ENCODE peak calls at places on chromosomes 1 and 21, in four cellular contexts. C is K562, T is HepG2, E is GM12878. Q is an unnamed sample.

GRCh38 chr1:9402256-9402616 is 109.5 kb downstream of the SPSB1 start:
- ATAC-seq in T (no peak), E (no peak), C (no peak), Q (no peak)

GRCh38 chr21:42673633-42674328 is 20.4 kb downstream of the PDE9A start:
- ATAC-seq in T (no peak), E (no peak), C (no peak), Q (peak; percentile 4)

GRCh38 chr1:219460561-219461511 is 152.1 kb downstream of the ZC3H11B start:
- ATAC-seq in E (peak; percentile 86), T (no peak), C (no peak), Q (peak; percentile 54)

GRCh38 chr1:203048086-203048485 is 21.8 kb downstream of the PPFIA4 start:
- ATAC-seq in T (peak; percentile 10), C (no peak), E (no peak), Q (no peak)

GRCh38 chr21:30227633-30228404 is 11.9 kb upstream of the CLDN8 start:
- ATAC-seq in E (no peak), C (peak; percentile 81), T (no peak), Q (peak; percentile 93)

GRCh38 chr1:217482356-217483102 is 148.4 kb downstream of the GPATCH2 start:
- ATAC-seq in T (no peak), C (no peak), E (peak; percentile 98), Q (no peak)

GRCh38 chr1:8351693-8352470 is 34.0 kb downstream of the SLC45A1 start:
- ATAC-seq in C (peak; percentile 80), T (peak; percentile 52), E (peak; percentile 40), Q (no peak)

GRCh38 chr1:93690921-93691789 is 9.5 kb upstream of the BCAR3 start:
- ATAC-seq in T (peak; percentile 56), C (no peak), E (no peak), Q (no peak)

GRCh38 chr21:42556476-42556875 is 42.8 kb downstream of the SLC37A1 start:
- ATAC-seq in C (no peak), E (peak; percentile 8), T (no peak), Q (no peak)

GRCh38 chr1:26721669-26722355 is 26.0 kb downstream of the ARID1A start:
- ATAC-seq in T (no peak), C (peak; percentile 18), E (peak; percentile 41), Q (no peak)

GRCh38 chr1:72431810-72432209 is 149.5 kb upstream of the NEGR1 start:
- ATAC-seq in E (no peak), T (no peak), C (no peak), Q (no peak)

GRCh38 chr1:86521522-86521891 is 25.4 kb upstream of the CLCA4 start:
- ATAC-seq in E (no peak), C (no peak), T (no peak), Q (no peak)

GRCh38 chr1:28889357-28889756 is 25.0 kb upstream of the EPB41 start:
- ATAC-seq in E (no peak), T (no peak), C (no peak), Q (no peak)

GRCh38 chr1:101284021-101284420 is 47.2 kb downstream of the S1PR1 start:
- ATAC-seq in E (no peak), T (no peak), C (peak; percentile 34), Q (no peak)

GRCh38 chr1:179743679-179744400 is 749 bp downstream of the FAM163A start:
- ATAC-seq in E (no peak), T (peak; percentile 48), C (no peak), Q (no peak)

GRCh38 chr1:221449801-221450470 is 292.0 kb downstream of the DUSP10 start:
- ATAC-seq in C (no peak), T (no peak), E (peak; percentile 78), Q (no peak)

GRCh38 chr1:47935163-47935562 is 62.0 kb downstream of the TRABD2B start:
- ATAC-seq in E (no peak), T (no peak), C (no peak), Q (peak; percentile 79)

GRCh38 chr1:20082772-20083171 is 12.8 kb downstream of the PLA2G5 start:
- ATAC-seq in T (no peak), E (no peak), C (no peak), Q (no peak)

GRCh38 chr1:167668108-167668507 is 38.1 kb downstream of the RCSD1 start:
- ATAC-seq in T (no peak), E (peak; percentile 92), C (no peak), Q (no peak)

GRCh38 chr1:8083739-8084484 is 57.8 kb upstream of the ERRFI1 start:
- ATAC-seq in C (no peak), T (peak; percentile 95), E (no peak), Q (no peak)

GRCh38 chr1:244272471-244273261 is 179.0 kb downstream of the ADSS2 start:
- ATAC-seq in E (peak; percentile 94), T (peak; percentile 79), C (peak; percentile 92), Q (peak; percentile 64)

GRCh38 chr1:175145899-175146298 is 46.7 kb downstream of the KIAA0040 start:
- ATAC-seq in C (no peak), T (peak; percentile 59), E (no peak), Q (no peak)

GRCh38 chr21:39006653-39007417 is 176.4 kb downstream of the PSMG1 start:
- ATAC-seq in T (no peak), E (no peak), C (no peak), Q (peak; percentile 73)

GRCh38 chr1:2050482-2050792 is 226 bp downstream of the PRKCZ start:
- ATAC-seq in T (no peak), C (no peak), E (no peak), Q (peak; percentile 14)

GRCh38 chr1:9004731-9005708 is 21.2 kb downstream of the SLC2A7 start:
- ATAC-seq in T (peak; percentile 78), E (peak; percentile 73), C (peak; percentile 96), Q (peak; percentile 75)

GRCh38 chr1:221878134-221878533 is 136.2 kb upstream of the DUSP10 start:
- ATAC-seq in E (peak; percentile 78), T (no peak), C (no peak), Q (no peak)

GRCh38 chr1:7519861-7520408 is 251.2 kb upstream of the VAMP3 start:
- ATAC-seq in E (no peak), T (peak; percentile 46), C (no peak), Q (no peak)

GRCh38 chr1:65442442-65442841 is 22.0 kb downstream of the LEPR start:
- ATAC-seq in C (no peak), E (no peak), T (no peak), Q (no peak)
- TF ChIP-seq EP300 in C (no peak), E (no peak), T (no peak), Q (no peak)

DNA sequence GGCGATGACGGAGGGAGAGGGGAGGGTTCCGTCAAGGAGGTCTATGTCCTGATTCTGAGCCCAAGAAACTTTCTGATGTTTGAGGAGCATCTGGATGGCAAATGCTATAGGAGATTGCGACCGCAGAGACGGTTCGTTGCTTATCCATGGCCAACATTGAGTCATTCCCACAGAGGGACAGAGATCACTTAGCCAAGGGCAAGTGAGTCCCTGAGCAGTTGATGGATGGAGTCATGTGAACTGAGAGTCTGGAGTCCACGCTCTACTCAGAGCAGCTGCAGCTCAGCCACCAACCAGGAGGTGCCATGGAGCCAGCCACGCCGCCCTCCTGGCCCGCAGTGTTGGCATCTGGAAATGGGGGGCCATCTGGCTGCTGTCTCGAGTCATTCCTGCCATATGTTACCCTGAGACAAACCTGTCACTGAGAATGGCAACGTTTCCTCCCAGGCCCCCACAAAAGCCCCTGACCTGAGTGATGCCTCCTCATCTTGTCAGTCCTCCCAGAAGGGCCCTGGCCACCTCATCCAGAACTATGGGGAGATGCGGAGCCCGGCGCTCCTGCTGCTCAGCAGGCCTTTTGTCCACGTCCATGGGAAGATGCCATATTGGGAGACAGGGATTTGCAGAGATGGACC is 58.6 kb downstream of the ATP5PO start:
- ATAC-seq in C (peak; percentile 13), T (peak; percentile 73), E (no peak), Q (no peak)
- H3K27me3 ChIP-seq in C (peaks cover 84% of the 10 kb centered on the region), T (peaks cover 14% of the 10 kb centered on the region), E (no peaks in the 10 kb centered on the region), Q (no peaks in the 10 kb centered on the region)

GRCh38 chr1:91724644-91725043 is 161.3 kb downstream of the TGFBR3 start:
- ATAC-seq in E (no peak), C (peak; percentile 55), T (no peak), Q (no peak)
- TF ChIP-seq EP300 in E (no peak), C (peak; percentile 19), T (no peak), Q (no peak)

GRCh38 chr1:11700655-11701467 is 9.4 kb downstream of the DRAXIN start:
- ATAC-seq in C (no peak), E (no peak), T (no peak), Q (no peak)
- H3K27me3 ChIP-seq in C (peaks cover 16% of the 10 kb centered on the region), E (peaks cover 7% of the 10 kb centered on the region), T (peaks cover 71% of the 10 kb centered on the region), Q (peaks cover 76% of the 10 kb centered on the region)